ENCODE peak calls at places on chromosomes 6 and 20, in seven cellular contexts. O is tibial nerve, H is fibroblast of the aortic adventitia, D is epithelial cell of esophagus, N is PC-3, L is AG10803, Z is adrenal gland. R is an unnamed sample.

GRCh38 chr20:11012975-11013374 is 339.2 kb upstream of the JAG1 start:
- DNase-seq in O (no peak), H (peak), D (no peak), N (no peak), L (peak), Z (no peak), R (peak)

GRCh38 chr6:31197559-31198305 is 27.2 kb upstream of the POU5F1 start:
- DNase-seq in O (peak), H (peak), D (peak), N (peak), L (peak), Z (peak), R (peak)

GRCh38 chr6:109118955-109119354 is 23.6 kb downstream of the CEP57L1 start:
- DNase-seq in O (no peak), H (peak), D (peak), N (no peak), L (no peak), Z (no peak), R (no peak)

GRCh38 chr6:56618050-56618449 is 24.6 kb downstream of the DST start:
- DNase-seq in O (no peak), H (no peak), D (no peak), N (peak), L (no peak), Z (no peak), R (no peak)

GRCh38 chr20:44070139-44070900 is 116.7 kb downstream of the JPH2 start:
- DNase-seq in O (no peak), H (no peak), D (no peak), N (no peak), L (no peak), Z (no peak), R (no peak)

GRCh38 chr6:119720160-119720559 is 370.6 kb upstream of the MAN1A1 start:
- DNase-seq in O (no peak), H (peak), D (no peak), N (peak), L (peak), Z (no peak), R (peak)

GRCh38 chr6:23529902-23530301 is 596.1 kb upstream of the NRSN1 start:
- DNase-seq in O (no peak), H (no peak), D (no peak), N (no peak), L (no peak), Z (no peak), R (no peak)

GRCh38 chr6:11143394-11144371 is 32.2 kb upstream of the ERVFRD-1 start:
- DNase-seq in O (peak), H (peak), D (peak), N (peak), L (peak), Z (peak), R (peak)

GRCh38 chr6:50362706-50363105 is 313.0 kb upstream of the DEFB112 start:
- DNase-seq in O (no peak), H (no peak), D (peak), N (no peak), L (no peak), Z (no peak), R (no peak)

GRCh38 chr6:12286381-12287132 is 3.6 kb upstream of the EDN1 start:
- DNase-seq in O (no peak), H (peak), D (no peak), N (peak), L (peak), Z (no peak), R (peak)

GRCh38 chr6:112352607-112353006 is 5.5 kb downstream of the RFPL4B start:
- DNase-seq in O (no peak), H (no peak), D (no peak), N (no peak), L (no peak), Z (no peak), R (no peak)

GRCh38 chr6:12637960-12638641 is 78.5 kb upstream of the PHACTR1 start:
- DNase-seq in O (no peak), H (peak), D (peak), N (peak), L (peak), Z (peak), R (peak)

GRCh38 chr6:170021579-170021978 is 269.3 kb downstream of the DLL1 start:
- DNase-seq in O (no peak), H (no peak), D (no peak), N (no peak), L (no peak), Z (no peak), R (no peak)

GRCh38 chr6:160348209-160348551 is at the start of gene SLC22A3:
- DNase-seq in O (no peak), H (no peak), D (peak), N (no peak), L (no peak), Z (peak), R (no peak)

GRCh38 chr6:38852215-38852614 is 137.1 kb downstream of the DNAH8 start:
- DNase-seq in O (no peak), H (no peak), D (no peak), N (no peak), L (no peak), Z (no peak), R (no peak)

GRCh38 chr6:118875672-118876071 is 18.3 kb upstream of the ASF1A start:
- DNase-seq in O (no peak), H (no peak), D (no peak), N (peak), L (no peak), Z (no peak), R (no peak)

GRCh38 chr6:99522531-99522930 is 7.3 kb upstream of the USP45 start:
- DNase-seq in O (no peak), H (peak), D (peak), N (no peak), L (peak), Z (no peak), R (peak)

GRCh38 chr20:39117486-39117885 is 155.3 kb downstream of the DHX35 start:
- DNase-seq in O (no peak), H (peak), D (peak), N (peak), L (peak), Z (no peak), R (peak)

GRCh38 chr6:26520088-26520839 is 17.9 kb upstream of the HMGN4 start:
- DNase-seq in O (no peak), H (no peak), D (no peak), N (no peak), L (no peak), Z (no peak), R (no peak)

GRCh38 chr6:155197947-155198346 is 65.9 kb upstream of the CLDN20 start:
- DNase-seq in O (no peak), H (no peak), D (no peak), N (no peak), L (no peak), Z (no peak), R (no peak)

GRCh38 chr6:105308840-105309239 is 94.0 kb downstream of the PREP start:
- DNase-seq in O (no peak), H (no peak), D (no peak), N (no peak), L (no peak), Z (no peak), R (no peak)

GRCh38 chr6:151111670-151112069 is 128.1 kb upstream of the AKAP12 start:
- DNase-seq in O (no peak), H (no peak), D (no peak), N (no peak), L (no peak), Z (no peak), R (no peak)

GRCh38 chr20:9068896-9069663 is at the start of gene PLCB4:
- DNase-seq in O (peak), H (peak), D (peak), N (peak), L (peak), Z (peak), R (peak)

GRCh38 chr6:28758818-28759235 is 165.0 kb downstream of the TRIM27 start:
- DNase-seq in O (no peak), H (no peak), D (no peak), N (no peak), L (no peak), Z (no peak), R (no peak)

GRCh38 chr6:82555801-82556200 is 192.2 kb downstream of the TPBG start:
- DNase-seq in O (no peak), H (peak), D (peak), N (peak), L (no peak), Z (no peak), R (peak)

GRCh38 chr6:167311286-167311685 is 13.6 kb upstream of the TTLL2 start:
- DNase-seq in O (no peak), H (no peak), D (no peak), N (no peak), L (no peak), Z (no peak), R (no peak)

GRCh38 chr6:79630883-79631799 is at the start of gene SH3BGRL2:
- DNase-seq in O (peak), H (peak), D (peak), N (peak), L (peak), Z (peak), R (peak)

GRCh38 chr6:18501313-18502013 is 114.3 kb downstream of the RNF144B start:
- DNase-seq in O (no peak), H (peak), D (peak), N (no peak), L (peak), Z (peak), R (peak)

GRCh38 chr6:5411414-5411813 is 150.1 kb downstream of the FARS2 start:
- DNase-seq in O (no peak), H (no peak), D (no peak), N (no peak), L (no peak), Z (no peak), R (no peak)

GRCh38 chr6:52543729-52544324 is 33.0 kb downstream of the TRAM2 start:
- DNase-seq in O (no peak), H (no peak), D (peak), N (peak), L (peak), Z (no peak), R (peak)
- H3K4me3 ChIP-seq in O (no peak), H (no peak), D (no peak), N (peak), L (no peak), Z (no peak), R (no peak)

DNA sequence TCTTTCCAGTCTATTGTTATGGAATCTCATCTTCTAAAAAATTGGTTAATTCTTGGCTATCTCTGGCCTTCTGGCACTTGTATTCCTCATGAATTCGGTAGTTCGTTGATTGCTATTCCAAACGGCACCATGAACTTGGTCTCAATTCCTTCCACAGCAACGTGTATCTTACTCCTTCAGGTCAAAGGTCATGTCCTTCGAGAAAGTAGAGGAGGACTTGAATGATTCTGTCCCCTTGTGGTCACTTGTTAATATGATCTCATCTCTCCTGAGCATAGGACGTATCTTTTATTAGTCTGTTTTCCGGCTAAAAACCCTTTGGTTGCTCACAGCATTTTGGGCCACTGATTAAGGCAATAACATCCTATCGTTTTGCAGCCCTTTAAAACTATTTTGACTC is 9.4 kb downstream of the TLDC2 start:
- DNase-seq in O (no peak), H (no peak), D (no peak), N (peak), L (no peak), Z (no peak), R (no peak)
- TF ChIP-seq CTCF in O (no peak), H (no peak), D (no peak), N (peak), L (no peak), Z (no peak), R (no peak)

DNA sequence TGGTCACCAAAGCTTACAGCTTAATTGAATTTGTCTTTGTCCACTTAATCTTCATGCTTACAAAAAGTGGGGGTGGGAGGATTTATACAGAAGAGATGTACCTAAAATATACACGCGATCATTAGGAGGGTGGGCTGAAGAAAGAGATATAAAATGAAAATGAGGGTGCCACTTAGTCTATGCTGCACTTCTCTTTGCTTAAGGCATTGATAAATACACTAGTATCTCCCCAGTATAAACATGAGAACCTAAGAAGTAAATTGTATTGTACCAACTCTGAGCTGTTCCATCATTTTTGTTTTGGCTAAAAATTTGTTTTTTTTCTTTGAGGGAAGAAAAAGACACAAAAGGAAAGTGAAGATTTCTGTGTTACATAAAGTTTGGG is 170.8 kb upstream of the ZNF217 start:
- DNase-seq in O (no peak), H (no peak), D (no peak), N (no peak), L (no peak), Z (no peak), R (no peak)
- H3K4me3 ChIP-seq in O (no peak), H (no peak), D (no peak), N (no peak), L (no peak), Z (no peak), R (no peak)

GRCh38 chr20:50456452-50457324 is 53.5 kb upstream of the PTPN1 start:
- DNase-seq in O (no peak), H (no peak), D (no peak), N (no peak), L (no peak), Z (no peak), R (no peak)
- TF ChIP-seq CTCF in O (no peak), H (no peak), D (peak), N (peak), L (no peak), Z (no peak), R (peak)

R was measured in fibroblast of pulmonary artery.